ENCODE peak calls at places on chromosomes 12 and 14, in six cellular contexts. H, U, D, Z, N and M are unnamed samples.

GRCh38 chr12:74415633-74416032 is 122.0 kb upstream of the ATXN7L3B start:
- DNase-seq in H (no peak), Z (peak), D (no peak), U (peak), N (peak), M (peak)

GRCh38 chr12:77401062-77401461 is 335.7 kb upstream of the E2F7 start:
- DNase-seq in N (no peak), H (no peak), D (no peak), U (no peak), Z (no peak), M (no peak)

GRCh38 chr14:23085458-23085857 is 9.5 kb downstream of the ACIN1 start:
- DNase-seq in U (no peak), D (no peak), N (no peak), Z (peak), H (no peak), M (no peak)

GRCh38 chr14:60642270-60642789 is 6.9 kb downstream of the SIX1 start:
- DNase-seq in N (peak), U (no peak), D (no peak), Z (no peak), H (no peak), M (no peak)

GRCh38 chr14:95256011-95256775 is 63.5 kb downstream of the CLMN start:
- DNase-seq in D (no peak), N (no peak), H (no peak), Z (no peak), U (no peak), M (no peak)

GRCh38 chr14:80364816-80365215 is 153.5 kb upstream of the DIO2 start:
- DNase-seq in U (no peak), H (no peak), N (no peak), Z (no peak), D (no peak), M (no peak)

GRCh38 chr14:92122351-92122677 is 545 bp downstream of the CPSF2 start:
- DNase-seq in U (peak), H (no peak), N (peak), D (peak), Z (no peak), M (peak)

GRCh38 chr12:15584366-15585041 is 204.7 kb downstream of the EPS8 start:
- DNase-seq in U (peak), H (peak), N (peak), D (peak), Z (peak), M (peak)

GRCh38 chr12:22981711-22982110 is 356.7 kb downstream of the ETNK1 start:
- DNase-seq in U (no peak), N (peak), Z (peak), D (peak), H (no peak), M (no peak)

GRCh38 chr12:113665457-113665856 is 193.8 kb upstream of the LHX5 start:
- DNase-seq in U (no peak), D (no peak), N (no peak), Z (no peak), H (no peak), M (no peak)

GRCh38 chr12:26680724-26681455 is 152.1 kb downstream of the ITPR2 start:
- DNase-seq in N (no peak), U (no peak), Z (no peak), H (peak), D (no peak), M (no peak)

GRCh38 chr12:107488666-107489065 is 196.9 kb upstream of the PWP1 start:
- DNase-seq in U (no peak), H (no peak), D (no peak), N (no peak), Z (no peak), M (no peak)

GRCh38 chr12:24496755-24497154 is 452.1 kb downstream of the BCAT1 start:
- DNase-seq in Z (no peak), H (no peak), D (no peak), N (no peak), U (no peak), M (no peak)

GRCh38 chr14:39988939-39989338 is 556.7 kb upstream of the FBXO33 start:
- DNase-seq in N (peak), D (no peak), U (peak), Z (no peak), H (no peak), M (no peak)

GRCh38 chr12:54356228-54356627 is 8.1 kb downstream of the GPR84 start:
- DNase-seq in Z (no peak), D (no peak), U (no peak), N (no peak), H (no peak), M (no peak)

GRCh38 chr12:117459229-117459628 is 97.8 kb upstream of the NOS1 start:
- DNase-seq in N (no peak), U (no peak), D (no peak), Z (no peak), H (no peak), M (no peak)

GRCh38 chr14:51246032-51246431 is 6.0 kb downstream of the TMX1 start:
- DNase-seq in U (no peak), N (peak), D (no peak), H (no peak), Z (no peak), M (no peak)

GRCh38 chr12:128164533-128164932 is 102.4 kb upstream of the TMEM132C start:
- DNase-seq in D (no peak), Z (no peak), H (no peak), N (no peak), U (no peak), M (no peak)

GRCh38 chr12:111034148-111034910 is 114.0 kb upstream of the MYL2 start:
- DNase-seq in Z (no peak), D (peak), N (peak), H (no peak), U (no peak), M (no peak)

GRCh38 chr12:12265571-12266388 is 1.1 kb downstream of the LRP6 start:
- DNase-seq in U (peak), N (no peak), Z (peak), D (no peak), H (no peak), M (no peak)

GRCh38 chr14:75554482-75554881 is 23.9 kb upstream of the FLVCR2 start:
- DNase-seq in D (no peak), N (no peak), H (no peak), U (no peak), Z (no peak), M (no peak)

GRCh38 chr12:3816266-3816665 is 56.9 kb downstream of the PARP11 start:
- DNase-seq in U (no peak), Z (no peak), H (no peak), N (no peak), D (no peak), M (no peak)

GRCh38 chr12:3820122-3820521 is 53.1 kb downstream of the PARP11 start:
- DNase-seq in U (no peak), H (no peak), Z (peak), N (no peak), D (no peak), M (no peak)

DNA sequence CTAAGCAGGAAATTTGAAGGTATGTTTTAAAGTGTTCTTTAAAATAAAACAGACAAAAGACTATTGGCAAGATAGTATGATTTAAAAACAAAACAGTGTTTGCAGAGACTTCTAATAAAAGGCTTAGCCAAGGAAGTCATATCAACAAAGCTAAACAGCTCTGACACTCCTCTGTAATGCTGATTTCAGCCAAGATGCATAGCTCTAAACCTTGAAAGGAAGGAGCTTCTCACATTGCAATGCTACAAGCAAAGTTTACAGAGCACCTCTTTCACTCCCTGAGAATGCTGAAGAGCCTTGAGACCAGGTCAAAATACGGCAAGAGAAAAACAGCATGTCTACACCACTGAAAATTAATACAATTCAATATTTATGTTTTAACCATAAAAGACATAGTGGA is 51.8 kb downstream of the PARP11 start:
- DNase-seq in U (no peak), Z (no peak), H (no peak), D (no peak), N (peak), M (no peak)
- TF ChIP-seq CTCF in U (no peak), Z (no peak), H (no peak), D (no peak), N (no peak), M (no peak)

GRCh38 chr14:58641509-58641908 is 3.7 kb downstream of the DACT1 start:
- DNase-seq in N (no peak), U (no peak), D (no peak), Z (no peak), H (no peak), M (no peak)
- TF ChIP-seq CTCF in N (peak), U (no peak), D (peak), Z (peak), H (peak), M (no peak)

GRCh38 chr12:48956279-48957140 is 777 bp downstream of the ARF3 start:
- DNase-seq in N (peak), D (peak), U (no peak), Z (peak), H (peak), M (peak)
- TF ChIP-seq CTCF in N (peak), D (no peak), U (no peak), Z (no peak), H (no peak), M (peak)

GRCh38 chr12:53190108-53190729 is 9.5 kb upstream of the CSAD start:
- DNase-seq in U (peak), D (peak), H (no peak), Z (peak), N (peak), M (peak)
- TF ChIP-seq CTCF in U (peak), D (peak), H (peak), Z (peak), N (peak), M (peak)

GRCh38 chr14:34912182-34912581 is 37.0 kb upstream of the BAZ1A start:
- DNase-seq in D (no peak), U (no peak), Z (no peak), N (peak), H (no peak), M (no peak)
- TF ChIP-seq CTCF in D (no peak), U (no peak), Z (peak), N (peak), H (peak), M (no peak)

DNA sequence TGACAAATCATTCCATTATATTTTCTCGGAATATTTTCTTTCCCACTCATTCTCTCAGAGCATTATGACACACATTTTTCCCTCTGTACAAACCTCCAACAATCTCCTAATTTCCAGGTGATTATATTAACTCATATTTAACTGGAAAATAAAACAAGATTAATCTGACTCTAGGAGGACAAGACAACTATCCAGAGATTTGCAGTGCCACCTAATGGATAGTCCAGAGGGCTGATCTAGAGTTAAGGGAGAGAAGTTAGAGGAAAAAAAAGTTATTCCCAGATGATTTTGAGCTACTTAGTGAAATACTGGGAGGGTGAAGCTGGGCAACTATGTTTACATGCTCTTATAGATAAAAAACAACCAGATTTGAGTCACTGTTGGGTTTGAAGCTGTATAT is 161.7 kb downstream of the ALX1 start:
- DNase-seq in D (peak), Z (no peak), N (no peak), H (no peak), U (no peak), M (no peak)
- TF ChIP-seq CTCF in D (peak), Z (peak), N (peak), H (peak), U (peak), M (peak)

DNA sequence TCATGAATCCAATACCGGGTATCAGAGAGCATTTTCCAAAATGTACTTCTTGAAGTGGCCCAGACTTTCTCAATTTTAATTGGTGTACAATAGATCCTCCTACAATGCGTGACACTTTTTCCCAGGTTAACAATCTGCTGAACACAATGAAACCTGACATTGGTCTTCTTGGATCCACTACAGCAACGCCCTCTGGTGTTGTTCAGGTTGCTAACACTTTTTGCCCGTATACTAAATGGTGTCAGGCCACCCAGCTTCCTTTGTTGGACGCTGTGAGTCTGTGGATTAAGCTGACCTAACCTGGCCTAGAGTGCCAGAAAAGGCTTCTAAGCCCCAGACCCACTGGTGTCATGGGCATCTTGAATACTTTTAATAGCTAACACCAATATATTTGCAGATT is 89.2 kb downstream of the KCNK10 start:
- DNase-seq in U (no peak), H (peak), D (peak), Z (no peak), N (peak), M (no peak)
- TF ChIP-seq CTCF in U (peak), H (peak), D (peak), Z (peak), N (peak), M (peak)